ENCODE peak calls at places on chromosomes 7 and 10, in five cellular contexts. G, N, D, L and A are unnamed samples.

GRCh38 chr10:7444576-7445226 is 33.9 kb upstream of the SFMBT2 start:
- DNase-seq in G (no peak), N (no peak), L (no peak), D (no peak), A (no peak)

GRCh38 chr7:149436358-149436757 is 24.5 kb downstream of the ZNF777 start:
- DNase-seq in D (no peak), L (no peak), N (no peak), G (no peak), A (no peak)

GRCh38 chr10:70799124-70799523 is 13.9 kb upstream of the TBATA start:
- DNase-seq in N (no peak), L (no peak), G (no peak), D (no peak), A (peak)

GRCh38 chr7:41399171-41399570 is 303.7 kb downstream of the INHBA start:
- DNase-seq in D (no peak), N (no peak), L (no peak), G (no peak), A (no peak)

GRCh38 chr10:42551582-42552187 is 86.7 kb downstream of the ZNF33B start:
- DNase-seq in D (no peak), N (no peak), G (no peak), L (no peak), A (no peak)

GRCh38 chr7:88218836-88219605 is 817 bp downstream of the SRI start:
- DNase-seq in D (peak), L (peak), N (peak), G (peak), A (peak)

GRCh38 chr7:121041516-121042148 is 53.1 kb downstream of the CPED1 start:
- DNase-seq in G (no peak), D (peak), L (peak), N (no peak), A (no peak)

GRCh38 chr10:76576276-76576962 is 1061.2 kb downstream of the KCNMA1 start:
- DNase-seq in L (peak), D (peak), G (no peak), N (no peak), A (peak)

GRCh38 chr10:122163182-122164027 is 107.7 kb upstream of the BTBD16 start:
- DNase-seq in D (no peak), L (no peak), N (no peak), G (no peak), A (no peak)

GRCh38 chr10:96719850-96720421 is 378 bp downstream of the PIK3AP1 start:
- DNase-seq in D (no peak), L (no peak), N (peak), G (peak), A (no peak)

GRCh38 chr10:97037365-97038361 is 148.1 kb downstream of the SLIT1 start:
- DNase-seq in N (peak), L (peak), D (peak), G (peak), A (peak)

GRCh38 chr10:43409385-43410109 is 561 bp upstream of the HNRNPF start:
- DNase-seq in G (peak), D (no peak), N (peak), L (no peak), A (no peak)

GRCh38 chr10:70909326-70909935 is 21.1 kb upstream of the PCBD1 start:
- DNase-seq in L (no peak), G (no peak), N (no peak), D (no peak), A (no peak)

GRCh38 chr10:3852147-3852904 is 67.3 kb upstream of the KLF6 start:
- DNase-seq in D (peak), N (peak), L (peak), G (no peak), A (peak)